ENCODE peak calls at places on chromosome X, in ten cellular contexts. E, A, B, C, I, Y, P, H, K and Q are unnamed samples.

GRCh38 chrX:119960639-119961038 is 17.1 kb upstream of the NKAP start:
- DNase-seq in E (no peak), A (no peak), B (no peak), C (no peak), I (no peak), Y (no peak), P (no peak), H (no peak), K (no peak), Q (no peak)

GRCh38 chrX:21802054-21802660 is 37.3 kb upstream of the MBTPS2 start:
- DNase-seq in E (no peak), A (no peak), B (no peak), C (no peak), I (no peak), Y (no peak), P (peak; percentile 63), H (no peak), K (peak; percentile 31), Q (no peak)

GRCh38 chrX:149830192-149830873 is 48.6 kb downstream of the MAGEA9 start:
- DNase-seq in E (peak; percentile 36), A (peak; percentile 22), B (no peak), C (no peak), I (no peak), Y (peak; percentile 26), P (no peak), H (no peak), K (peak; percentile 33), Q (no peak)

GRCh38 chrX:20144491-20144890 is 2.9 kb upstream of the EIF1AX start:
- DNase-seq in E (peak; percentile 8), A (peak; percentile 76), B (peak; percentile 38), C (peak; percentile 38), I (no peak), Y (no peak), P (no peak), H (no peak), K (no peak), Q (no peak)

GRCh38 chrX:35699642-35700041 is 98.5 kb upstream of the MAGEB16 start:
- DNase-seq in E (no peak), A (no peak), B (no peak), C (peak; percentile 6), I (no peak), Y (no peak), P (no peak), H (no peak), K (no peak), Q (no peak)

GRCh38 chrX:136210243-136210642 is 41.0 kb downstream of the MAP7D3 start:
- DNase-seq in E (peak; percentile 29), A (no peak), B (no peak), C (peak; percentile 48), I (no peak), Y (no peak), P (no peak), H (no peak), K (no peak), Q (no peak)

GRCh38 chrX:101108293-101108692 is 10.3 kb downstream of the CENPI start:
- DNase-seq in E (peak; percentile 34), A (peak; percentile 73), B (no peak), C (no peak), I (no peak), Y (no peak), P (no peak), H (no peak), K (no peak), Q (no peak)

GRCh38 chrX:19739683-19740082 is 147.7 kb downstream of the SH3KBP1 start:
- DNase-seq in E (peak; percentile 73), A (peak; percentile 81), B (no peak), C (peak; percentile 73), I (peak; percentile 76), Y (peak; percentile 56), P (no peak), H (peak; percentile 45), K (peak; percentile 54), Q (peak; percentile 31)

GRCh38 chrX:123476636-123477219 is 256.1 kb downstream of the THOC2 start:
- DNase-seq in E (no peak), A (no peak), B (no peak), C (no peak), I (no peak), Y (no peak), P (no peak), H (no peak), K (no peak), Q (no peak)

GRCh38 chrX:103586314-103586646 is 965 bp downstream of the TCEAL4 start:
- DNase-seq in E (peak; percentile 52), A (no peak), B (no peak), C (no peak), I (no peak), Y (peak; percentile 2), P (no peak), H (no peak), K (peak; percentile 15), Q (no peak)

GRCh38 chrX:42920752-42921151 is 142.8 kb upstream of the PPP1R2C start:
- DNase-seq in E (no peak), A (no peak), B (no peak), C (no peak), I (no peak), Y (no peak), P (no peak), H (no peak), K (no peak), Q (no peak)

GRCh38 chrX:77755561-77755960 is 30.5 kb downstream of the ATRX start:
- DNase-seq in E (no peak), A (no peak), B (no peak), C (no peak), I (no peak), Y (no peak), P (no peak), H (no peak), K (no peak), Q (no peak)

GRCh38 chrX:77743720-77744119 is 42.3 kb downstream of the ATRX start:
- DNase-seq in E (peak; percentile 0), A (no peak), B (no peak), C (no peak), I (no peak), Y (no peak), P (no peak), H (no peak), K (no peak), Q (no peak)

GRCh38 chrX:77749695-77750094 is 36.3 kb downstream of the ATRX start:
- DNase-seq in E (peak; percentile 28), A (peak; percentile 86), B (peak; percentile 28), C (no peak), I (no peak), Y (no peak), P (no peak), H (no peak), K (no peak), Q (no peak)
- TF ChIP-seq CTCF in E (no peak), A (no peak), B (no peak), C (no peak), I (no peak), Y (no peak), P (no peak), H (no peak), K (no peak), Q (no peak)

GRCh38 chrX:4550018-4550417 is 836.6 kb upstream of the PRKX start:
- DNase-seq in E (no peak), A (no peak), B (no peak), C (peak; percentile 11), I (peak; percentile 15), Y (no peak), P (no peak), H (no peak), K (peak; percentile 16), Q (no peak)

DNA sequence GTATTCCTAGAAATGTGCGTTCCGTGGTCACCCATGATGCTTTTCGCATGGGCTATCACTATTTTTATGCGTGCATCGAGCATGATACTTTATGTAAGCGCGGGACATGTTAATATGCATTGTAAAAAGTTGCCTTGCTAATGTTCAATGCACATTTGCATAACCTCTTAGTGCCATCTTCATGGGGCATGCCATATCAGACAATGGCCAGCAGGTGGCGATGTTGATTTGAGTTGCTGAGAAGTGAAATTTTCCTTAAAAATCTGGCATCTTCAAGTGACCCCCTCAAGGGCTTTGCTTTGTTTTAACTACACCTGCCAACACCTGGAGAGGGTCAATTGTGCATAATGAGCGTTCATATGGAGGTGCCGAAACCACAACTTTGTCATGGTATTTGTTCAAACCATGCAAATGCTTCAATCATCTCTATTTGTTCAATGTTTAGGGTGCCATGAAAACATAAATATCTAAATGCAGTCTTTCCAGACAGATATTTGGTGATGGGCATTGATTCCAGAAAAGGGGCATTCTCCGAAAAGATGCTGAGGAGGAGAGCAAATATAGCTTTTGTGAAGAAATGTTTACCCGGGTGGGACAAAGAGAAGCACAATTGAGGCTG is 833.9 kb upstream of the PRKX start:
- DNase-seq in E (peak; percentile 33), A (peak; percentile 54), B (peak; percentile 1), C (peak; percentile 51), I (peak; percentile 41), Y (peak; percentile 43), P (no peak), H (no peak), K (peak; percentile 74), Q (peak; percentile 36)
- TF ChIP-seq CTCF in E (peak; percentile 55), A (peak; percentile 68), B (peak; percentile 85), C (peak; percentile 76), I (peak; percentile 82), Y (peak; percentile 83), P (peak; percentile 91), H (peak; percentile 76), K (peak; percentile 90), Q (peak; percentile 86)

DNA sequence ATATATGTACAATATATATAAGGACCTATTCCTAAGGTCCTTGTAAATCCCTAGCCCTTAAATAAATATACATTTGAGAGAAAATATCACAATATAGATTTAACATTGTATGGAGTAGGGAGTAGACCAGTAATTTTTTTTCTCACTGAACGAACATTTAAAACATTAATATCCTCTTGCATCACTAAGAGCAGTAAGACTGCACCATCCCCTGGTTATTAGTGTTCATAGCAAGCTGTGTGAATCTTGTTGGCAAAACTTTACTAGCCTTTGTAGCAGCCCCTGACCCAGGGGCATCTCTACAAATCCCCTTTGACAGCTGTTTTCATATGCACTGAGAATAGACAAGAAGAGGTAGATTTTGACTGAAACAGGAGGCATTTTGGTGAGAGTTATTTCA is 146.5 kb downstream of the IL1RAPL2 start:
- DNase-seq in E (no peak), A (no peak), B (no peak), C (no peak), I (no peak), Y (no peak), P (no peak), H (no peak), K (no peak), Q (no peak)
- TF ChIP-seq CTCF in E (no peak), A (no peak), B (no peak), C (no peak), I (no peak), Y (no peak), P (no peak), H (no peak), K (peak; percentile 30), Q (no peak)

DNA sequence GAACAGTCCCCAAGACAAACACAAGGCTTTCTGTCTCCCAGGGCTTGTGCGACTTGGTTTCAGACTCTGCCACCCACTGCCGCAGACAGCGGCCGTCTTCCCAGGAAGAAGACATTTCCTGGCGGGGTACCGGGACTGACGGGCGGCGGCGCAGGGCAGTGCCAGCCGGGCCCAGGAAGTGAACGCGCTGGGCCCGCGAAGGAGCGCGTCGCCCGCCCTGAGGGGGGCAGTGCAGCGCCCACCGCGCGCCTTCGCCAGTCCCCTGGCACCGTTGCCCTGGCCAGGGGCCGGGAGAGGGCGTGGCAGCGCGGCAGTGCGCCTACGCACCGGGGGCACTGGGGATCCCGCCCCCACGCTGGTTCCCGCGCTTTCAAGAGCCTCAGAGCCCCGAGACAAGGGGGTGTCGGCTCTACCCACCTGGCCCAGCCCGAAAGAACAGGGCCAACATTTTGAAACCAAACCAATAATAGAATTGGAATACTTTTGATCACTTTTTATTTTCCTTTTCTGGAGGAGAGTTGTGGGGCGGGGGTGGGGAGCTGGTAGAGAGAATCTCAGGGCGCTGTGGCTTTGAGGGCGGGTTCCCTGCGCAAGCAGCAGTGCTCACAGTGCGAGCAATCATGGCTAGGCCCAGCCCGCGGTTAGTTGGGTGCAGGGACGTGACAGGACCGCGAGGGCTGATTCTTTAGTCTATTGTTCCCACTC is 23.6 kb upstream of the APLN start:
- DNase-seq in E (no peak), A (no peak), B (no peak), C (peak; percentile 61), I (peak; percentile 82), Y (no peak), P (no peak), H (peak; percentile 33), K (peak; percentile 37), Q (peak; percentile 16)
- TF ChIP-seq CTCF in E (peak; percentile 24), A (no peak), B (no peak), C (peak; percentile 10), I (peak; percentile 42), Y (no peak), P (peak; percentile 27), H (peak; percentile 42), K (no peak), Q (peak; percentile 29)